ENCODE peak calls at places on chromosome 2, in nine cellular contexts. One of them, this sample, is unnamed.

GRCh38 chr2:12081481-12082210 is 335.2 kb downstream of the LPIN1 start:
- DNase-seq in ecto neural progenitor cell: no peak
- DNase-seq in NCI-H2081: no peak
- DNase-seq in ELF-1: no peak
- DNase-seq in endothelial cell: no peak
- DNase-seq in astrocyte of the cerebellum: no peak
- DNase-seq in fibroblast of the conjunctiva: no peak
- DNase-seq in Peyer's patch: no peak
- DNase-seq in ovary: no peak
- DNase-seq in this sample: no peak

GRCh38 chr2:1546023-1546591 is 132.8 kb downstream of the TPO start:
- DNase-seq in ecto neural progenitor cell: peak
- DNase-seq in NCI-H2081: peak
- DNase-seq in ELF-1: peak
- DNase-seq in endothelial cell: peak
- DNase-seq in astrocyte of the cerebellum: peak
- DNase-seq in fibroblast of the conjunctiva: peak
- DNase-seq in Peyer's patch: no peak
- DNase-seq in ovary: peak
- DNase-seq in this sample: peak

GRCh38 chr2:69575926-69576325 is 67.6 kb downstream of the AAK1 start:
- DNase-seq in ecto neural progenitor cell: no peak
- DNase-seq in NCI-H2081: no peak
- DNase-seq in ELF-1: no peak
- DNase-seq in endothelial cell: no peak
- DNase-seq in astrocyte of the cerebellum: no peak
- DNase-seq in fibroblast of the conjunctiva: no peak
- DNase-seq in Peyer's patch: no peak
- DNase-seq in ovary: no peak
- DNase-seq in this sample: no peak

GRCh38 chr2:239193925-239194687 is 206.7 kb downstream of the HDAC4 start:
- DNase-seq in ecto neural progenitor cell: peak
- DNase-seq in NCI-H2081: no peak
- DNase-seq in ELF-1: no peak
- DNase-seq in endothelial cell: no peak
- DNase-seq in astrocyte of the cerebellum: no peak
- DNase-seq in fibroblast of the conjunctiva: no peak
- DNase-seq in Peyer's patch: no peak
- DNase-seq in ovary: peak
- DNase-seq in this sample: no peak

GRCh38 chr2:172834881-172835280 is 99.2 kb downstream of the RAPGEF4 start:
- DNase-seq in ecto neural progenitor cell: no peak
- DNase-seq in NCI-H2081: no peak
- DNase-seq in ELF-1: no peak
- DNase-seq in endothelial cell: no peak
- DNase-seq in astrocyte of the cerebellum: no peak
- DNase-seq in fibroblast of the conjunctiva: no peak
- DNase-seq in Peyer's patch: no peak
- DNase-seq in ovary: no peak
- DNase-seq in this sample: no peak

GRCh38 chr2:26805241-26805676 is 19.4 kb downstream of the CENPA start:
- DNase-seq in ecto neural progenitor cell: no peak
- DNase-seq in NCI-H2081: no peak
- DNase-seq in ELF-1: peak
- DNase-seq in endothelial cell: no peak
- DNase-seq in astrocyte of the cerebellum: peak
- DNase-seq in fibroblast of the conjunctiva: no peak
- DNase-seq in Peyer's patch: no peak
- DNase-seq in ovary: no peak
- DNase-seq in this sample: no peak

GRCh38 chr2:231393149-231394131 is 2.1 kb upstream of the B3GNT7 start:
- DNase-seq in ecto neural progenitor cell: peak
- DNase-seq in NCI-H2081: no peak
- DNase-seq in ELF-1: peak
- DNase-seq in endothelial cell: no peak
- DNase-seq in astrocyte of the cerebellum: no peak
- DNase-seq in fibroblast of the conjunctiva: no peak
- DNase-seq in Peyer's patch: peak
- DNase-seq in ovary: no peak
- DNase-seq in this sample: no peak

GRCh38 chr2:33111002-33111446 is 164.3 kb downstream of the LTBP1 start:
- DNase-seq in ecto neural progenitor cell: no peak
- DNase-seq in NCI-H2081: no peak
- DNase-seq in ELF-1: peak
- DNase-seq in endothelial cell: no peak
- DNase-seq in astrocyte of the cerebellum: no peak
- DNase-seq in fibroblast of the conjunctiva: no peak
- DNase-seq in Peyer's patch: no peak
- DNase-seq in ovary: peak
- DNase-seq in this sample: no peak

GRCh38 chr2:139529045-139529444 is 748.9 kb upstream of the NXPH2 start:
- DNase-seq in ecto neural progenitor cell: no peak
- DNase-seq in NCI-H2081: peak
- DNase-seq in ELF-1: no peak
- DNase-seq in endothelial cell: no peak
- DNase-seq in astrocyte of the cerebellum: no peak
- DNase-seq in fibroblast of the conjunctiva: no peak
- DNase-seq in Peyer's patch: no peak
- DNase-seq in ovary: no peak
- DNase-seq in this sample: no peak

GRCh38 chr2:174336403-174337336 is 1.9 kb downstream of the SP9 start:
- DNase-seq in ecto neural progenitor cell: peak
- DNase-seq in NCI-H2081: peak
- DNase-seq in ELF-1: peak
- DNase-seq in endothelial cell: peak
- DNase-seq in astrocyte of the cerebellum: no peak
- DNase-seq in fibroblast of the conjunctiva: no peak
- DNase-seq in Peyer's patch: peak
- DNase-seq in ovary: no peak
- DNase-seq in this sample: peak

GRCh38 chr2:168140892-168141291 is 106.5 kb downstream of the STK39 start:
- DNase-seq in ecto neural progenitor cell: no peak
- DNase-seq in NCI-H2081: no peak
- DNase-seq in ELF-1: no peak
- DNase-seq in endothelial cell: no peak
- DNase-seq in astrocyte of the cerebellum: no peak
- DNase-seq in fibroblast of the conjunctiva: no peak
- DNase-seq in Peyer's patch: no peak
- DNase-seq in ovary: no peak
- DNase-seq in this sample: no peak

GRCh38 chr2:71887196-71887595 is 260.5 kb downstream of the CYP26B1 start:
- DNase-seq in ecto neural progenitor cell: peak
- DNase-seq in NCI-H2081: no peak
- DNase-seq in ELF-1: no peak
- DNase-seq in endothelial cell: no peak
- DNase-seq in astrocyte of the cerebellum: no peak
- DNase-seq in fibroblast of the conjunctiva: no peak
- DNase-seq in Peyer's patch: no peak
- DNase-seq in ovary: peak
- DNase-seq in this sample: no peak

GRCh38 chr2:37250869-37251740 is 19.6 kb downstream of the NDUFAF7 start:
- DNase-seq in ecto neural progenitor cell: no peak
- DNase-seq in NCI-H2081: no peak
- DNase-seq in ELF-1: no peak
- DNase-seq in endothelial cell: no peak
- DNase-seq in astrocyte of the cerebellum: no peak
- DNase-seq in fibroblast of the conjunctiva: no peak
- DNase-seq in Peyer's patch: no peak
- DNase-seq in ovary: no peak
- DNase-seq in this sample: no peak

GRCh38 chr2:64932327-64933216 is 56.6 kb upstream of the SLC1A4 start:
- DNase-seq in ecto neural progenitor cell: no peak
- DNase-seq in NCI-H2081: no peak
- DNase-seq in ELF-1: no peak
- DNase-seq in endothelial cell: no peak
- DNase-seq in astrocyte of the cerebellum: no peak
- DNase-seq in fibroblast of the conjunctiva: no peak
- DNase-seq in Peyer's patch: no peak
- DNase-seq in ovary: no peak
- DNase-seq in this sample: no peak

GRCh38 chr2:29253495-29253894 is 138.3 kb downstream of the CLIP4 start:
- DNase-seq in ecto neural progenitor cell: no peak
- DNase-seq in NCI-H2081: no peak
- DNase-seq in ELF-1: no peak
- DNase-seq in endothelial cell: no peak
- DNase-seq in astrocyte of the cerebellum: no peak
- DNase-seq in fibroblast of the conjunctiva: no peak
- DNase-seq in Peyer's patch: peak
- DNase-seq in ovary: no peak
- DNase-seq in this sample: no peak

GRCh38 chr2:61016392-61017002 is 1.0 kb upstream of the PEX13 start:
- DNase-seq in ecto neural progenitor cell: no peak
- DNase-seq in NCI-H2081: no peak
- DNase-seq in ELF-1: no peak
- DNase-seq in endothelial cell: no peak
- DNase-seq in astrocyte of the cerebellum: no peak
- DNase-seq in fibroblast of the conjunctiva: no peak
- DNase-seq in Peyer's patch: no peak
- DNase-seq in ovary: no peak
- DNase-seq in this sample: no peak

GRCh38 chr2:52658598-52658997 is 1109.0 kb upstream of the CHAC2 start:
- DNase-seq in ecto neural progenitor cell: no peak
- DNase-seq in NCI-H2081: no peak
- DNase-seq in ELF-1: no peak
- DNase-seq in endothelial cell: no peak
- DNase-seq in astrocyte of the cerebellum: peak
- DNase-seq in fibroblast of the conjunctiva: peak
- DNase-seq in Peyer's patch: no peak
- DNase-seq in ovary: no peak
- DNase-seq in this sample: no peak

GRCh38 chr2:230885467-230886130 is 20.9 kb downstream of the ITM2C start:
- DNase-seq in ecto neural progenitor cell: peak
- DNase-seq in NCI-H2081: no peak
- DNase-seq in ELF-1: peak
- DNase-seq in endothelial cell: no peak
- DNase-seq in astrocyte of the cerebellum: peak
- DNase-seq in fibroblast of the conjunctiva: peak
- DNase-seq in Peyer's patch: no peak
- DNase-seq in ovary: no peak
- DNase-seq in this sample: peak

GRCh38 chr2:37617119-37617892 is 54.1 kb downstream of the CDC42EP3 start:
- DNase-seq in ecto neural progenitor cell: no peak
- DNase-seq in NCI-H2081: peak
- DNase-seq in ELF-1: no peak
- DNase-seq in endothelial cell: no peak
- DNase-seq in astrocyte of the cerebellum: no peak
- DNase-seq in fibroblast of the conjunctiva: no peak
- DNase-seq in Peyer's patch: no peak
- DNase-seq in ovary: no peak
- DNase-seq in this sample: no peak

GRCh38 chr2:108925286-108925685 is 63.7 kb downstream of the EDAR start:
- DNase-seq in ecto neural progenitor cell: no peak
- DNase-seq in NCI-H2081: no peak
- DNase-seq in ELF-1: no peak
- DNase-seq in endothelial cell: no peak
- DNase-seq in astrocyte of the cerebellum: no peak
- DNase-seq in fibroblast of the conjunctiva: no peak
- DNase-seq in Peyer's patch: peak
- DNase-seq in ovary: no peak
- DNase-seq in this sample: no peak

GRCh38 chr2:240918258-240919091 is 12.3 kb downstream of the CROCC2 start:
- DNase-seq in ecto neural progenitor cell: peak
- DNase-seq in NCI-H2081: no peak
- DNase-seq in ELF-1: peak
- DNase-seq in endothelial cell: no peak
- DNase-seq in astrocyte of the cerebellum: no peak
- DNase-seq in fibroblast of the conjunctiva: no peak
- DNase-seq in Peyer's patch: peak
- DNase-seq in ovary: peak
- DNase-seq in this sample: no peak

This sample was measured in HAP-1.